ENCODE peak calls at places on chromosomes 6 and 20, in four cellular contexts. One of them, this sample, is unnamed.

GRCh38 chr6:89834884-89835792 is 5.5 kb downstream of the CASP8AP2 start:
- DNase-seq in HepG2: no peak
- DNase-seq in A549: no peak
- DNase-seq in GM12878: peak; percentile 87
- DNase-seq in this sample: no peak

GRCh38 chr20:34065260-34065659 is 46.8 kb downstream of the EIF2S2 start:
- DNase-seq in A549: peak; percentile 11
- DNase-seq in GM12878: no peak
- DNase-seq in HepG2: no peak
- DNase-seq in this sample: no peak

GRCh38 chr6:45434401-45434741 is 56.6 kb upstream of the SUPT3H start:
- DNase-seq in HepG2: no peak
- DNase-seq in GM12878: no peak
- DNase-seq in A549: no peak
- DNase-seq in this sample: no peak

GRCh38 chr20:49426873-49427272 is 55.6 kb downstream of the KCNB1 start:
- DNase-seq in HepG2: no peak
- DNase-seq in A549: no peak
- DNase-seq in GM12878: no peak
- DNase-seq in this sample: no peak

GRCh38 chr6:144909753-144910280 is 624.7 kb downstream of the UTRN start:
- DNase-seq in GM12878: no peak
- DNase-seq in HepG2: no peak
- DNase-seq in A549: no peak
- DNase-seq in this sample: no peak

GRCh38 chr6:40961831-40962230 is 77.2 kb downstream of the UNC5CL start:
- DNase-seq in A549: no peak
- DNase-seq in GM12878: no peak
- DNase-seq in HepG2: no peak
- DNase-seq in this sample: no peak

GRCh38 chr6:106546322-106547052 is 82.8 kb downstream of the RTN4IP1 start:
- DNase-seq in A549: peak; percentile 45
- DNase-seq in GM12878: no peak
- DNase-seq in HepG2: peak; percentile 36
- DNase-seq in this sample: no peak

GRCh38 chr6:74939309-74939708 is 266.5 kb downstream of the COL12A1 start:
- DNase-seq in HepG2: no peak
- DNase-seq in A549: peak; percentile 1
- DNase-seq in GM12878: no peak
- DNase-seq in this sample: no peak

GRCh38 chr6:112269979-112270378 is 15.6 kb upstream of the LAMA4 start:
- DNase-seq in A549: no peak
- DNase-seq in GM12878: no peak
- DNase-seq in HepG2: no peak
- DNase-seq in this sample: no peak

GRCh38 chr6:84282566-84282965 is 55.1 kb upstream of the CEP162 start:
- DNase-seq in GM12878: no peak
- DNase-seq in A549: no peak
- DNase-seq in HepG2: no peak
- DNase-seq in this sample: no peak

GRCh38 chr6:98831057-98832031 is 3.0 kb upstream of the POU3F2 start:
- DNase-seq in A549: no peak
- DNase-seq in HepG2: no peak
- DNase-seq in GM12878: no peak
- DNase-seq in this sample: no peak

GRCh38 chr20:9241721-9242427 is 173.0 kb downstream of the PLCB4 start:
- DNase-seq in A549: no peak
- DNase-seq in GM12878: no peak
- DNase-seq in HepG2: no peak
- DNase-seq in this sample: no peak

GRCh38 chr20:61126369-61127195 is 125.5 kb upstream of the CDH4 start:
- DNase-seq in HepG2: no peak
- DNase-seq in GM12878: no peak
- DNase-seq in A549: no peak
- DNase-seq in this sample: no peak

GRCh38 chr20:9912858-9913434 is 74.1 kb upstream of the PAK5 start:
- DNase-seq in GM12878: no peak
- DNase-seq in A549: peak; percentile 57
- DNase-seq in HepG2: peak; percentile 59
- DNase-seq in this sample: peak; percentile 16

GRCh38 chr6:13590574-13591153 is 16.3 kb downstream of the SIRT5 start:
- DNase-seq in HepG2: no peak
- DNase-seq in A549: no peak
- DNase-seq in GM12878: no peak
- DNase-seq in this sample: no peak

GRCh38 chr20:59836768-59837167 is 96.7 kb downstream of the SYCP2 start:
- DNase-seq in HepG2: no peak
- DNase-seq in GM12878: no peak
- DNase-seq in A549: no peak
- DNase-seq in this sample: no peak

GRCh38 chr6:30156262-30156599 is 4.8 kb downstream of the TRIM10 start:
- DNase-seq in HepG2: peak; percentile 49
- DNase-seq in A549: peak; percentile 71
- DNase-seq in GM12878: no peak
- DNase-seq in this sample: peak; percentile 56

GRCh38 chr20:50561379-50562078 is 51.3 kb downstream of the PTPN1 start:
- DNase-seq in GM12878: no peak
- DNase-seq in A549: peak; percentile 70
- DNase-seq in HepG2: no peak
- DNase-seq in this sample: no peak

GRCh38 chr20:2694519-2694918 is 1.9 kb downstream of the EBF4 start:
- DNase-seq in HepG2: no peak
- DNase-seq in A549: no peak
- DNase-seq in GM12878: no peak
- DNase-seq in this sample: no peak

GRCh38 chr6:134115715-134116074 is 63.3 kb upstream of the SLC2A12 start:
- DNase-seq in GM12878: no peak
- DNase-seq in HepG2: no peak
- DNase-seq in A549: no peak
- DNase-seq in this sample: no peak

GRCh38 chr20:62928246-62928939 is 2.1 kb upstream of the DIDO1 start:
- DNase-seq in GM12878: no peak
- DNase-seq in A549: no peak
- DNase-seq in HepG2: no peak
- DNase-seq in this sample: no peak

GRCh38 chr6:56595490-56596122 is 47.1 kb downstream of the DST start:
- DNase-seq in HepG2: peak; percentile 43
- DNase-seq in A549: peak; percentile 8
- DNase-seq in GM12878: peak; percentile 31
- DNase-seq in this sample: peak; percentile 46

GRCh38 chr6:30886897-30887255 is 2.6 kb downstream of the DDR1 start:
- DNase-seq in GM12878: no peak
- DNase-seq in A549: no peak
- DNase-seq in HepG2: no peak
- DNase-seq in this sample: no peak

GRCh38 chr6:123901441-123901840 is 97.8 kb downstream of the NKAIN2 start:
- DNase-seq in HepG2: no peak
- DNase-seq in GM12878: no peak
- DNase-seq in A549: no peak
- DNase-seq in this sample: no peak

GRCh38 chr6:159984268-159984786 is 15.4 kb downstream of the IGF2R start:
- DNase-seq in HepG2: no peak
- DNase-seq in GM12878: no peak
- DNase-seq in A549: no peak
- DNase-seq in this sample: peak; percentile 74

GRCh38 chr20:61314326-61315010 is 62.4 kb downstream of the CDH4 start:
- DNase-seq in A549: no peak
- DNase-seq in GM12878: no peak
- DNase-seq in HepG2: no peak
- DNase-seq in this sample: no peak

GRCh38 chr20:62822788-62823651 is 6.2 kb downstream of the COL9A3 start:
- DNase-seq in HepG2: peak; percentile 98
- DNase-seq in GM12878: no peak
- DNase-seq in A549: peak; percentile 88
- DNase-seq in this sample: peak; percentile 80

GRCh38 chr6:7073810-7074525 is 33.8 kb upstream of the RREB1 start:
- DNase-seq in A549: no peak
- DNase-seq in HepG2: no peak
- DNase-seq in GM12878: peak; percentile 92
- DNase-seq in this sample: no peak

GRCh38 chr20:31566658-31567379 is 38.3 kb upstream of the ID1 start:
- DNase-seq in A549: no peak
- DNase-seq in HepG2: no peak
- DNase-seq in GM12878: no peak
- DNase-seq in this sample: no peak

GRCh38 chr20:57104711-57105110 is 161.7 kb downstream of the BMP7 start:
- DNase-seq in GM12878: no peak
- DNase-seq in HepG2: no peak
- DNase-seq in A549: no peak
- DNase-seq in this sample: no peak

GRCh38 chr6:37783831-37784584 is 35.5 kb upstream of the ZFAND3 start:
- DNase-seq in A549: no peak
- DNase-seq in GM12878: no peak
- DNase-seq in HepG2: no peak
- DNase-seq in this sample: no peak

GRCh38 chr6:124393536-124393935 is 568.7 kb upstream of the RNF217 start:
- DNase-seq in GM12878: no peak
- DNase-seq in HepG2: no peak
- DNase-seq in A549: no peak
- DNase-seq in this sample: no peak

GRCh38 chr20:3734111-3734843 is 1.8 kb downstream of the HSPA12B start:
- DNase-seq in GM12878: no peak
- DNase-seq in HepG2: no peak
- DNase-seq in A549: no peak
- DNase-seq in this sample: no peak

GRCh38 chr20:41133709-41134361 is 3.5 kb upstream of the PLCG1 start:
- DNase-seq in A549: no peak
- DNase-seq in HepG2: no peak
- DNase-seq in GM12878: peak; percentile 94
- DNase-seq in this sample: peak; percentile 70

DNA sequence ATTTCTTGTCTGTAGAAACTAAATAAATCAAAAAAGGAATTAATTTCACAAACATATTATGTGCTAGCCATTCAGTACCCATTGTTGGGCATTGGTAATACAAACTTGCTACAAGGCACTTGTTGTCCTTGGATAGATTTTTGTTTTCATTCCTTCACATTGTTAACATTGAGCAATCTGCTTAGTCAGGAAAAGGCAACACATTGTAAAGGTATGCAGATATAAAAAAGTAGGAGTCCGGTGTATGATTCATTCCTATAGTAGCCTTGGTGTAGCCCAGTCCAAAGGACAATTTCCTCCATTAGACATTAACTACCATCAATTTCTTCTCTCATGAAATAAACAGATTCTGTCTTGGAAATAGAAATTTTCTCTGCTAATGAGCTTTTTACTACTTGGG is 369.2 kb upstream of the CITED2 start:
- DNase-seq in HepG2: peak; percentile 64
- DNase-seq in GM12878: no peak
- DNase-seq in A549: peak; percentile 73
- DNase-seq in this sample: no peak
- TF ChIP-seq POLR2AphosphoS2 in HepG2: no peak
- TF ChIP-seq POLR2AphosphoS2 in GM12878: no peak
- TF ChIP-seq POLR2AphosphoS2 in A549: no peak
- TF ChIP-seq POLR2AphosphoS2 in this sample: no peak

DNA sequence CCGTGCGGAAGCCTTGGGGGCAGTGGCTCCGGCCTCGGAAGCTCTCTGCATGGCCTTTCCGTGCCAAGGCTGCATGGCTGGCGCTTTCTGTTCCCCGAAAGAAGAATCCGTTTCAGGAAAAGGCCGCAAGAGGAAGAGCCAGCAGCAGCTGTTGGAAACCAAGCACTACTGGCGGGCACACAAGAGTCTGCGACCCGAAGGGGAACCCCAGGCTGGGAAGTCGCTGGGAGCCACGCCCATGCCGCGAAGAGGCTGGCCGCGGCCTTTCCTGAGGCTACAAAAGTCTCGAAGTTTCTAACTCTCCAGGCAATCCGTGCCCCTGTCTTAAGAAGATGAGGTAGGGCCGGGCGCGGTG is at the start of gene CGAS:
- DNase-seq in A549: peak; percentile 80
- DNase-seq in HepG2: no peak
- DNase-seq in GM12878: no peak
- DNase-seq in this sample: no peak
- TF ChIP-seq POLR2AphosphoS2 in A549: no peak
- TF ChIP-seq POLR2AphosphoS2 in HepG2: no peak
- TF ChIP-seq POLR2AphosphoS2 in GM12878: no peak
- TF ChIP-seq POLR2AphosphoS2 in this sample: no peak

DNA sequence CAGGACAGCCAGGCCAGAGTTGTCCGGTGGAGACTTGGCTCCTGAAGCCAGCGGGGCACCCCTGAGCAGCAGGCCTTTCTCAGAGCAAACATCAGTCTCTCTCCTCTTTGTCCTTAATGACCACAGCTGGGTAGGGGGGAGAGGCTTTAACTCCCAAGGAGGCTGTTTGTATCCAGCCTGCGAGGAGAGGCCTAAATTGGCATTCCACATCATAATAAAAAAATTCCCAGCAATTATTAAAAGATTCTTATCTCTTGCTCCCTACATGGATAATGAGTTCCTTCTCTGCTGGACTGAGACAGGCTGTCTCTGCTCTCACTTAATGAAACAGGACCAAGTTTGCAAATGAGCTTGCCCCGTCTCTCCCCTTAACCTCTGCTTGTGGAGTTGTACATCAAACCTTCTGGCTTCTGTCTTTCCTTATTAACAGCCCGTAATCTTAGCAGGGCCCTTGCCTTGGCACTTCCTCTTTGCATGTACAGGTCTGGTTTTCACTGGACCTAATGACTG is 838.2 kb downstream of the MAFB start:
- DNase-seq in HepG2: no peak
- DNase-seq in A549: no peak
- DNase-seq in GM12878: no peak
- DNase-seq in this sample: no peak
- TF ChIP-seq POLR2AphosphoS2 in HepG2: no peak
- TF ChIP-seq POLR2AphosphoS2 in A549: no peak
- TF ChIP-seq POLR2AphosphoS2 in GM12878: no peak
- TF ChIP-seq POLR2AphosphoS2 in this sample: no peak

DNA sequence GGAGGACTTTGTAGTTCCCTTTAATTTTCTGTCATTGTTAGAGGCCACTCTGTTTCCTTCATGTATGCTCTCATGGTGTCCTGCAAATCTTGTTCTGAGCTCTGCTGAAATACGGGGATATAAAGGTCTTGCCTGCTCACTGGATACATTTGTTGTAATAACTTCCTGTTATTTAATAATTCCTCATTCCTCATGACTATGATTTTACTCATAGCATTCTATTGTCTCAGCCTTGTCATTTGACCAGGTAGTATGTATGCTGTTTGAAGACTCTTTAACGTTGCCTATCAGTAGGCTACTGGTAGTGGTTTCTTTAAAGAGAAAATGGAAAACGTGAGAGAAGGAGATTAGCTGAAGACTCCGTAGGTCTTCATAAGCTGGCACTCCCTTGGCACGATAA is 4.7 kb downstream of the MAP3K4 start:
- DNase-seq in GM12878: no peak
- DNase-seq in A549: no peak
- DNase-seq in HepG2: no peak
- DNase-seq in this sample: no peak
- TF ChIP-seq POLR2AphosphoS2 in GM12878: no peak
- TF ChIP-seq POLR2AphosphoS2 in A549: no peak
- TF ChIP-seq POLR2AphosphoS2 in HepG2: no peak
- TF ChIP-seq POLR2AphosphoS2 in this sample: no peak

DNA sequence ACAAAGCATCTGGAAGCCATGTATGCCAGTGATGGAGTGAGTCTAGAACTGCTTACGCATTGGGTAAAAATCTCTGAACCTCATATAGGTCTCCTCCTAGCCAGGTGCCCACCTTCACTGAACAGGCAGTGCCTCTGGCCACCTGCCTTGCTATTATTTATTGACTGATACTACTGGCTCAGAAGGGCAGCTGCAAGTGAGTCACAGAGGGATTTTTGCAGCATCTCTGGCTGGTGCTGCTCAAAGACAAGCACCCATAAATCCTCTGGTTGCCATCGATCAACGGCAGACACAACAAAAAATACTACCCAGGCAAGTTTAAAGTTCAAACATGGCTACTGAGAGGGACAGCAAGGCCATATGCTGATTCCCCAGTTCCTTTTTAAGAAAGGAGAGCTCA is 279.4 kb downstream of the UBE3D start:
- DNase-seq in GM12878: no peak
- DNase-seq in HepG2: no peak
- DNase-seq in A549: no peak
- DNase-seq in this sample: no peak
- TF ChIP-seq POLR2AphosphoS2 in GM12878: no peak
- TF ChIP-seq POLR2AphosphoS2 in HepG2: no peak
- TF ChIP-seq POLR2AphosphoS2 in A549: no peak
- TF ChIP-seq POLR2AphosphoS2 in this sample: no peak